ENCODE peak calls at places on chromosomes 7 and 10, in eight cellular contexts. D, L, A, Y, J, U, R and Z are unnamed samples. For H3K36me3, the result is how much of the 10 kb centered on the place peaks cover.

GRCh38 chr7:154996101-154996500 is 6.8 kb downstream of the PAXIP1 start:
- DNase-seq in L (no peak), D (no peak), A (no peak), R (no peak), U (no peak), J (no peak), Y (no peak), Z (no peak)

GRCh38 chr10:116287906-116288501 is 15.0 kb upstream of the GFRA1 start:
- DNase-seq in Y (peak), A (peak), D (peak), J (no peak), U (no peak), L (peak), R (peak), Z (no peak)

GRCh38 chr7:75727881-75728592 is 10.7 kb downstream of the HIP1 start:
- DNase-seq in R (peak), J (no peak), Y (peak), D (no peak), U (peak), A (peak), L (peak), Z (no peak)

GRCh38 chr7:131431289-131431688 is 103.6 kb downstream of the MKLN1 start:
- DNase-seq in D (peak), Y (peak), U (peak), L (peak), A (no peak), R (peak), J (peak), Z (no peak)

GRCh38 chr10:59434463-59435326 is 72.3 kb upstream of the FAM13C start:
- DNase-seq in L (no peak), J (no peak), D (no peak), Y (no peak), A (no peak), R (no peak), U (peak), Z (no peak)

GRCh38 chr7:133910761-133911160 is 216.4 kb upstream of the LRGUK start:
- DNase-seq in U (no peak), Y (no peak), D (no peak), J (no peak), R (no peak), L (no peak), A (no peak), Z (no peak)

GRCh38 chr7:135665072-135665471 is 2.8 kb downstream of the STMP1 start:
- DNase-seq in Y (no peak), L (no peak), J (no peak), A (no peak), R (no peak), D (no peak), U (no peak), Z (no peak)

GRCh38 chr7:47253650-47254080 is 328.2 kb downstream of the TNS3 start:
- DNase-seq in D (peak), U (peak), R (no peak), L (peak), A (peak), Y (peak), J (peak), Z (peak)

GRCh38 chr10:68876246-68876918 is 24.7 kb upstream of the DDX50 start:
- DNase-seq in J (no peak), U (no peak), R (no peak), A (no peak), D (no peak), Y (no peak), L (peak), Z (no peak)

GRCh38 chr10:8778713-8779112 is 724.2 kb downstream of the GATA3 start:
- DNase-seq in R (no peak), Y (no peak), U (peak), A (no peak), L (no peak), D (no peak), J (no peak), Z (no peak)

GRCh38 chr7:155512246-155512887 is 34.0 kb downstream of the CNPY1 start:
- DNase-seq in U (no peak), J (no peak), R (no peak), D (no peak), L (no peak), Y (no peak), A (no peak), Z (no peak)

GRCh38 chr10:13528875-13529713 is at the start of gene BEND7:
- DNase-seq in A (no peak), L (peak), Y (peak), R (peak), J (no peak), U (no peak), D (peak), Z (no peak)

GRCh38 chr7:2409745-2410414 is 6.5 kb downstream of the CHST12 start:
- DNase-seq in D (no peak), J (no peak), L (no peak), U (no peak), A (no peak), R (no peak), Y (no peak), Z (no peak)

GRCh38 chr7:40697653-40698052 is 562.8 kb downstream of the SUGCT start:
- DNase-seq in L (no peak), R (no peak), J (no peak), U (peak), Y (no peak), A (no peak), D (no peak), Z (no peak)

GRCh38 chr7:118511146-118511545 is 286.6 kb downstream of the ANKRD7 start:
- DNase-seq in J (no peak), Y (no peak), D (no peak), R (no peak), U (no peak), L (no peak), A (no peak), Z (no peak)

GRCh38 chr7:122303522-122303970 is 1.0 kb downstream of the FEZF1 start:
- DNase-seq in Y (no peak), A (no peak), D (no peak), U (no peak), R (no peak), J (no peak), L (no peak), Z (no peak)

GRCh38 chr10:132900211-132900756 is 42.1 kb downstream of the CFAP46 start:
- DNase-seq in L (no peak), R (no peak), Y (peak), A (no peak), D (no peak), J (no peak), U (no peak), Z (no peak)

GRCh38 chr10:67606572-67606971 is 89.4 kb downstream of the CTNNA3 start:
- DNase-seq in L (no peak), R (no peak), D (no peak), A (no peak), U (peak), J (no peak), Y (no peak), Z (no peak)

GRCh38 chr10:5442056-5442989 is 30.0 kb downstream of the NET1 start:
- DNase-seq in J (no peak), U (peak), A (peak), R (no peak), D (peak), L (no peak), Y (peak), Z (no peak)

GRCh38 chr7:100247152-100247757 is 27.5 kb downstream of the PVRIG start:
- DNase-seq in A (peak), L (no peak), D (no peak), U (peak), R (no peak), J (peak), Y (peak), Z (no peak)

GRCh38 chr7:69620063-69620462 is 21.8 kb downstream of the AUTS2 start:
- DNase-seq in J (no peak), A (no peak), R (no peak), Y (no peak), L (no peak), U (no peak), D (no peak), Z (no peak)

GRCh38 chr10:70432561-70433263 is 8.8 kb downstream of the NODAL start:
- DNase-seq in D (no peak), A (no peak), R (no peak), J (no peak), L (no peak), U (no peak), Y (no peak), Z (no peak)

GRCh38 chr10:65518379-65518778 is 1407.5 kb upstream of the LRRTM3 start:
- DNase-seq in Y (no peak), R (no peak), A (peak), D (no peak), J (no peak), L (no peak), U (no peak), Z (no peak)

GRCh38 chr10:99579971-99580370 is 40.3 kb downstream of the SLC25A28 start:
- DNase-seq in A (no peak), L (no peak), Y (no peak), J (no peak), U (no peak), R (no peak), D (no peak), Z (no peak)

GRCh38 chr10:122051609-122052385 is 62.8 kb downstream of the TACC2 start:
- DNase-seq in R (no peak), U (peak), J (no peak), Y (peak), A (peak), L (peak), D (peak), Z (no peak)

GRCh38 chr10:96663794-96664193 is 56.5 kb downstream of the PIK3AP1 start:
- DNase-seq in Y (no peak), U (no peak), J (no peak), D (no peak), L (no peak), A (no peak), R (no peak), Z (no peak)

GRCh38 chr10:48982584-48982983 is 42.9 kb upstream of the LRRC18 start:
- DNase-seq in L (no peak), D (no peak), J (no peak), A (no peak), U (no peak), Y (no peak), R (no peak), Z (no peak)

GRCh38 chr7:76262683-76263402 is 39.6 kb upstream of the HSPB1 start:
- DNase-seq in R (no peak), Y (peak), J (no peak), U (peak), L (peak), D (peak), A (peak), Z (no peak)

GRCh38 chr7:30934225-30934624 is 22.6 kb downstream of the AQP1 start:
- DNase-seq in L (no peak), D (no peak), Y (no peak), J (no peak), A (no peak), R (no peak), U (no peak), Z (no peak)

GRCh38 chr7:142770720-142771352 is at the start of gene PRSS2:
- DNase-seq in A (no peak), D (no peak), U (no peak), J (no peak), Y (peak), R (no peak), L (no peak), Z (no peak)

GRCh38 chr10:61135276-61135721 is 191.3 kb upstream of the RHOBTB1 start:
- DNase-seq in A (no peak), D (no peak), L (no peak), R (no peak), J (no peak), Y (peak), U (no peak), Z (no peak)

GRCh38 chr7:24587853-24588252 is 14.6 kb downstream of the PALS2 start:
- DNase-seq in U (no peak), D (no peak), Y (no peak), R (no peak), A (no peak), J (no peak), L (no peak), Z (no peak)

GRCh38 chr10:110356628-110357245 is 52.0 kb upstream of the SMNDC1 start:
- DNase-seq in D (peak), J (no peak), U (peak), Y (no peak), A (peak), R (peak), L (peak), Z (no peak)

GRCh38 chr10:78478919-78479318 is 445.3 kb downstream of the RPS24 start:
- DNase-seq in D (no peak), R (no peak), U (no peak), A (no peak), L (no peak), Y (no peak), J (no peak), Z (no peak)

GRCh38 chr7:149635561-149636329 is 137.6 kb downstream of the ZNF467 start:
- DNase-seq in L (no peak), A (no peak), R (peak), D (no peak), U (peak), Y (no peak), J (no peak), Z (no peak)

GRCh38 chr10:28332699-28333098 is 29.8 kb upstream of the MPP7 start:
- DNase-seq in D (no peak), L (no peak), R (no peak), A (no peak), U (no peak), Y (no peak), J (no peak), Z (no peak)
- H3K4me3 ChIP-seq in D (no peak), L (no peak), R (no peak), A (no peak), U (no peak), Y (no peak), J (no peak), Z (no peak)

GRCh38 chr7:153886506-153887391 is 165.4 kb upstream of the DPP6 start:
- DNase-seq in L (no peak), A (no peak), J (no peak), U (peak), R (no peak), Y (peak), D (no peak), Z (no peak)
- TF ChIP-seq CTCF in L (no peak), A (no peak), J (no peak), U (no peak), R (no peak), Y (no peak), D (no peak), Z (no peak)

DNA sequence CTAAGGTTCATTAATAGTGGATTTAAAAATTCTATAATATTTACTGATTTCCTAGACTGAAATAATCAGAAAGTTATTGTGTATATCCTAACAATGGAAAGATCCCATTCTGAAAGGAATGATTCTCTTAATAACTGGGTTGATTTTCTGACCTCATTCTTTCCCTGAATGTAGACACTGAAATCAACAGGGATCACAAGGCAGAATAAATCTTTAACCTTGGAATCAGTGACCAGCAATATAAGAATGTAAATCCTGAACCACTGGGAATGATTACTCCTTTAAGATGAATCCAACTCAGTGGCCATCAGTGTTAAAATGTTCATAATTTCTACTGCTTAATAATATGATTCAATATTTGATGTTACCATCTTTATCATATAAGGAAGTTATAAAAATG is 47.6 kb downstream of the ANKRD26 start:
- DNase-seq in J (no peak), A (no peak), R (no peak), U (no peak), D (no peak), Y (no peak), L (no peak), Z (no peak)
- H3K36me3 ChIP-seq in J (under half), A (under half), R (under half), U (under half), D (under half), Y (under half), L (under half), Z (under half)

GRCh38 chr7:108096996-108097395 is 33.2 kb downstream of the LAMB4 start:
- DNase-seq in J (no peak), R (no peak), U (no peak), D (no peak), Y (no peak), L (no peak), A (no peak), Z (no peak)

GRCh38 chr7:108093903-108094302 is 36.3 kb downstream of the LAMB4 start:
- DNase-seq in D (no peak), Y (no peak), L (no peak), A (no peak), R (no peak), U (no peak), J (no peak), Z (no peak)

GRCh38 chr7:108093341-108093740 is 36.8 kb downstream of the LAMB4 start:
- DNase-seq in Y (no peak), U (no peak), L (no peak), R (no peak), J (no peak), A (no peak), D (no peak), Z (no peak)

GRCh38 chr7:108094375-108094774 is 35.8 kb downstream of the LAMB4 start:
- DNase-seq in L (no peak), J (no peak), Y (no peak), D (no peak), A (no peak), R (no peak), U (no peak), Z (no peak)

GRCh38 chr7:108094933-108095710 is 35.0 kb downstream of the LAMB4 start:
- DNase-seq in R (no peak), Y (peak), L (peak), D (peak), A (no peak), J (no peak), U (peak), Z (peak)
- H3K4me3 ChIP-seq in R (peak), Y (no peak), L (no peak), D (peak), A (no peak), J (no peak), U (no peak), Z (no peak)